ENCODE peak calls at places on chromosome 2, in eight cellular contexts. K is heart left ventricle, X is sigmoid colon, O is HCT116, B is lower leg skin, E is uterus, N is tibial nerve, U is A549. F is an unnamed sample.

GRCh38 chr2:42835577-42836371 is 43.4 kb upstream of the HAAO start:
- DNase-seq in K (no peak), X (peak), U (peak), N (peak), O (no peak), E (peak), B (peak), F (peak)

GRCh38 chr2:239669899-239670460 is 269.2 kb upstream of the HDAC4 start:
- DNase-seq in O (no peak), E (no peak), K (no peak), X (no peak), B (peak), U (no peak), N (no peak), F (no peak)

GRCh38 chr2:45643095-45643494 is 8.4 kb upstream of the PRKCE start:
- DNase-seq in E (peak), O (no peak), U (no peak), X (no peak), K (no peak), N (no peak), B (no peak), F (no peak)

GRCh38 chr2:107407974-107408373 is 418.7 kb upstream of the RGPD4 start:
- DNase-seq in E (no peak), K (no peak), U (no peak), B (no peak), N (no peak), X (no peak), O (no peak), F (no peak)

GRCh38 chr2:235857613-235858012 is 310.6 kb downstream of the GBX2 start:
- DNase-seq in B (no peak), K (no peak), X (no peak), N (no peak), U (no peak), E (no peak), O (no peak), F (no peak)

GRCh38 chr2:191935247-191935646 is 88.4 kb upstream of the CAVIN2 start:
- DNase-seq in B (no peak), K (no peak), U (no peak), O (no peak), N (no peak), E (no peak), X (no peak), F (no peak)

GRCh38 chr2:215728504-215729065 is 284.8 kb downstream of the MREG start:
- DNase-seq in E (no peak), X (no peak), O (no peak), N (peak), U (no peak), K (no peak), B (no peak), F (peak)

GRCh38 chr2:1613731-1614354 is 130.5 kb downstream of the PXDN start:
- DNase-seq in O (no peak), B (peak), N (no peak), E (no peak), U (no peak), X (no peak), K (no peak), F (no peak)

GRCh38 chr2:127081826-127082633 is 24.9 kb downstream of the BIN1 start:
- DNase-seq in E (peak), B (no peak), K (no peak), U (no peak), X (no peak), O (no peak), N (no peak), F (no peak)

GRCh38 chr2:227383687-227384086 is 4.1 kb downstream of the SCYGR1 start:
- DNase-seq in N (no peak), K (no peak), E (no peak), X (no peak), O (no peak), B (no peak), U (no peak), F (no peak)

GRCh38 chr2:26184555-26185303 is 11.8 kb downstream of the GAREM2 start:
- DNase-seq in E (peak), X (peak), O (peak), N (peak), B (peak), K (peak), U (peak), F (no peak)
- TF ChIP-seq POLR2A in E (peak), X (no peak), O (no peak), N (no peak), B (no peak), K (peak), U (peak), F (no peak)

GRCh38 chr2:109173311-109174171 is 44.5 kb downstream of the SH3RF3 start:
- DNase-seq in U (no peak), O (no peak), N (peak), K (peak), X (peak), B (peak), E (peak), F (no peak)
- TF ChIP-seq POLR2A in U (no peak), O (no peak), N (no peak), K (no peak), X (no peak), B (no peak), E (no peak), F (no peak)

GRCh38 chr2:26769501-26769850 is 5.4 kb downstream of the SLC35F6 start:
- DNase-seq in X (no peak), E (no peak), K (no peak), N (no peak), O (no peak), B (no peak), U (no peak), F (no peak)

GRCh38 chr2:26776195-26776594 is 9.7 kb upstream of the CENPA start:
- DNase-seq in X (no peak), N (no peak), O (no peak), U (no peak), K (no peak), B (no peak), E (no peak), F (no peak)

GRCh38 chr2:26770986-26771586 is 7.0 kb downstream of the SLC35F6 start:
- DNase-seq in E (peak), K (peak), B (peak), X (peak), O (no peak), N (peak), U (peak), F (no peak)

GRCh38 chr2:26768759-26769500 is 4.8 kb downstream of the SLC35F6 start:
- DNase-seq in K (peak), N (peak), U (peak), E (peak), B (peak), X (peak), O (peak), F (peak)

GRCh38 chr2:26772064-26773001 is 8.2 kb downstream of the SLC35F6 start:
- DNase-seq in K (peak), E (peak), N (peak), U (no peak), X (peak), O (no peak), B (peak), F (no peak)
- TF ChIP-seq POLR2A in K (peak), E (no peak), N (peak), U (no peak), X (no peak), O (no peak), B (no peak), F (no peak)

GRCh38 chr2:178924817-178925216 is 117.6 kb upstream of the TTN start:
- DNase-seq in B (no peak), X (no peak), N (no peak), E (no peak), K (no peak), O (no peak), U (no peak), F (no peak)
- TF ChIP-seq POLR2A in B (no peak), X (no peak), N (no peak), E (no peak), K (no peak), O (no peak), U (no peak), F (no peak)

GRCh38 chr2:210496512-210496911 is 20.0 kb upstream of the LANCL1 start:
- DNase-seq in B (no peak), O (no peak), K (no peak), X (no peak), N (no peak), U (no peak), E (no peak), F (no peak)

GRCh38 chr2:210493528-210493927 is 17.0 kb upstream of the LANCL1 start:
- DNase-seq in K (no peak), U (no peak), E (no peak), N (no peak), B (no peak), X (no peak), O (no peak), F (no peak)
- TF ChIP-seq POLR2A in K (no peak), U (no peak), E (no peak), N (no peak), B (no peak), X (no peak), O (no peak), F (no peak)

GRCh38 chr2:119707117-119708087 is 28.4 kb downstream of the TMEM177 start:
- DNase-seq in E (no peak), B (no peak), X (no peak), N (no peak), K (no peak), U (no peak), O (no peak), F (no peak)
- TF ChIP-seq POLR2A in E (no peak), B (no peak), X (no peak), N (no peak), K (no peak), U (no peak), O (no peak), F (no peak)

GRCh38 chr2:97995734-97996624 is at the start of gene TMEM131:
- DNase-seq in E (peak), U (peak), N (peak), X (peak), O (peak), K (peak), B (peak), F (peak)
- TF ChIP-seq POLR2A in E (peak), U (peak), N (peak), X (no peak), O (peak), K (peak), B (peak), F (peak)

GRCh38 chr2:221969830-221970144 is 329.0 kb downstream of the PAX3 start:
- DNase-seq in U (no peak), O (no peak), X (no peak), B (no peak), K (no peak), N (no peak), E (no peak), F (no peak)

GRCh38 chr2:221965806-221966205 is 333.0 kb downstream of the PAX3 start:
- DNase-seq in K (no peak), B (no peak), X (no peak), U (no peak), N (no peak), E (no peak), O (no peak), F (no peak)

GRCh38 chr2:221972813-221973478 is 325.9 kb downstream of the PAX3 start:
- DNase-seq in B (no peak), K (no peak), O (no peak), X (no peak), E (no peak), U (no peak), N (no peak), F (no peak)

GRCh38 chr2:221973502-221973901 is 325.3 kb downstream of the PAX3 start:
- DNase-seq in U (no peak), N (no peak), K (no peak), X (no peak), E (no peak), O (no peak), B (no peak), F (no peak)

DNA sequence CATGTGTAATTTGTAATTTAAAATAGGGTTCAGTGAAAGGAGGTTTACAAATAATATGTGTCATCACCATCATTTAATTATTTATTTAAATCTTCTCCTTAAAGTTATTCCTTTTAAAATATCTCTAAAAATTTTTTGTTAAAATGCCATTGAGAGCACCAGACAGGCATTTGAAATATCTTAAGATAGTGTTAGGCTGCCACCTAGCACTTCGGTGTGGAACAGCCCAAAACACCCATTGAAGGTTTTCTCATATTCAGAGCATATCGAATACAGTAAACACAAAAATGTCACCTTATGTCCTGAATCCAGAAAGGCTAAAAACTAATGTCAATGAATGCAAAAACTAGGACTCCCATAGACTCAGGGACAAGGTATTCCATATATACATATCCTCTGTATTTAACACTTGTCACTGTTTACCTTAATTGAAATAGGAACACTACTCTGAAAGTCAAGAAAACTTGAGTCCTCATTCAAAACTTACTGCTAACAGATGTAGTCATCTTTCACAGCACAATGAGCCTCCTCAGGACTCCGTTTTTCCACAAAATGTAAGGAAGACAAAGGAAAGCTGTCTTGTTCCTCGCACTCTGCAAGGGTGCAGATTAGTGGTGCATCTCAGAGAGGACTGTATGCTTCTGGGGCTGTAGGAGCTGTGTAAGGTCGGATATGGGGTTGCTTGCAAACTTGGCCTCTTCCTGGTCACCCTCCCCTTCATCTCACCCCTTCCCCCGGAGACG is 329.5 kb downstream of the PAX3 start:
- DNase-seq in O (peak), B (no peak), X (no peak), N (peak), K (no peak), U (peak), E (peak), F (peak)
- TF ChIP-seq POLR2A in O (no peak), B (no peak), X (no peak), N (no peak), K (no peak), U (no peak), E (no peak), F (no peak)

DNA sequence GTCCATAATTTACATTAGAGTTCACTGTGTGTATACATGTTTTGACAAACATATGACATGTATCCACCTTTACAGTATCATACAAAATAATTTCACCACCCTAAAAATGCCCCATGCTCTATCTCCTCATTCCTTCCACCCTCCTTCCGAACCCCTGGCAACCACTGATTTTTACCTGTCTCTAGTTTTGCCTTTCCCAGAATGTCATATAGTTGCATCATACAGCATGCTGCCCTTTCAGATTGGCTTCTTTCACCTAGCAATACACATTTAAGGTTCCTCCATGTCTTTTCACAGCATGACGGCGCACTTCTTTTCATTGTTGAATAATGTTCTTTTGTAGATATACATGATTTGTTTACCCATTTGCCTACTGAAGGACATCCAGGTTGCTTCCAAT is 10.4 kb downstream of the LRPPRC start:
- DNase-seq in U (no peak), N (no peak), E (no peak), B (no peak), K (no peak), X (no peak), O (peak), F (no peak)
- TF ChIP-seq POLR2A in U (no peak), N (no peak), E (no peak), B (no peak), K (no peak), X (no peak), O (no peak), F (no peak)